ENCODE peak calls at places on chromosomes 7 and 10, in six cellular contexts. J is tibial nerve, N is A549, C is stomach, G is transverse colon, D is suprapubic skin. W is an unnamed sample.

GRCh38 chr7:137656227-137656849 is 190.4 kb downstream of the DGKI start:
- DNase-seq in J (peak; percentile 85), N (peak; percentile 69), C (peak; percentile 81), G (peak; percentile 79), D (peak; percentile 81), W (peak; percentile 89)

GRCh38 chr10:114772496-114773196 is 48.9 kb upstream of the FHIP2A start:
- DNase-seq in J (no peak), N (no peak), C (no peak), G (no peak), D (no peak), W (no peak)

GRCh38 chr10:44326474-44327030 is 58.3 kb downstream of the CXCL12 start:
- DNase-seq in J (no peak), N (no peak), C (no peak), G (no peak), D (no peak), W (no peak)

GRCh38 chr7:79403451-79403850 is 50.0 kb downstream of the MAGI2 start:
- DNase-seq in J (no peak), N (no peak), C (no peak), G (no peak), D (no peak), W (no peak)

GRCh38 chr7:74612015-74612829 is 45.3 kb upstream of the GTF2I start:
- DNase-seq in J (no peak), N (peak; percentile 55), C (no peak), G (no peak), D (no peak), W (peak; percentile 66)

GRCh38 chr7:30760514-30761213 is 8.7 kb downstream of the INMT start:
- DNase-seq in J (no peak), N (no peak), C (no peak), G (no peak), D (no peak), W (peak; percentile 67)

GRCh38 chr10:70191906-70192305 is 21.6 kb upstream of the SAR1A start:
- DNase-seq in J (no peak), N (no peak), C (no peak), G (no peak), D (no peak), W (no peak)

GRCh38 chr7:114715907-114716306 is 206.0 kb upstream of the MDFIC start:
- DNase-seq in J (no peak), N (no peak), C (no peak), G (no peak), D (no peak), W (no peak)

GRCh38 chr7:20826243-20826642 is 39.6 kb upstream of the SP8 start:
- DNase-seq in J (no peak), N (no peak), C (no peak), G (no peak), D (no peak), W (no peak)

GRCh38 chr7:78702770-78703169 is 750.7 kb downstream of the MAGI2 start:
- DNase-seq in J (no peak), N (no peak), C (no peak), G (no peak), D (no peak), W (no peak)

GRCh38 chr10:101007915-101008822 is 8.6 kb downstream of the LZTS2 start:
- DNase-seq in J (no peak), N (no peak), C (no peak), G (no peak), D (no peak), W (no peak)

GRCh38 chr7:128403676-128404075 is 6.1 kb downstream of the IMPDH1 start:
- DNase-seq in J (no peak), N (no peak), C (no peak), G (no peak), D (no peak), W (no peak)

GRCh38 chr10:87059401-87059800 is 35.2 kb downstream of the GLUD1 start:
- DNase-seq in J (no peak), N (no peak), C (no peak), G (no peak), D (no peak), W (no peak)

GRCh38 chr7:128985660-128986059 is 47.9 kb downstream of the IRF5 start:
- DNase-seq in J (no peak), N (no peak), C (no peak), G (no peak), D (no peak), W (no peak)

GRCh38 chr7:103995554-103995953 is 6.1 kb upstream of the RELN start:
- DNase-seq in J (no peak), N (no peak), C (no peak), G (no peak), D (no peak), W (no peak)

GRCh38 chr7:635227-635626 is 91.3 kb upstream of the DNAAF5 start:
- DNase-seq in J (no peak), N (no peak), C (no peak), G (no peak), D (no peak), W (no peak)

GRCh38 chr10:110498087-110498981 is 627 bp downstream of the DUSP5 start:
- DNase-seq in J (no peak), N (peak; percentile 56), C (peak; percentile 51), G (peak; percentile 52), D (peak; percentile 78), W (peak; percentile 79)

GRCh38 chr7:104900525-104900924 is 113.5 kb upstream of the KMT2E start:
- DNase-seq in J (no peak), N (no peak), C (no peak), G (no peak), D (no peak), W (no peak)

GRCh38 chr7:27143022-27143949 is at the start of gene HOXA5:
- DNase-seq in J (no peak), N (peak; percentile 96), C (peak; percentile 45), G (peak; percentile 84), D (peak; percentile 71), W (peak; percentile 90)

GRCh38 chr10:124723826-124724225 is 20.4 kb downstream of the FAM53B start:
- DNase-seq in J (no peak), N (no peak), C (no peak), G (no peak), D (no peak), W (peak; percentile 28)

GRCh38 chr10:124725171-124725631 is 19.0 kb downstream of the FAM53B start:
- DNase-seq in J (no peak), N (no peak), C (no peak), G (no peak), D (peak; percentile 40), W (peak; percentile 61)

GRCh38 chr10:124724279-124725027 is 19.7 kb downstream of the FAM53B start:
- DNase-seq in J (no peak), N (no peak), C (peak; percentile 62), G (peak; percentile 69), D (peak; percentile 66), W (peak; percentile 79)

GRCh38 chr10:124721295-124722052 is 22.7 kb downstream of the FAM53B start:
- DNase-seq in J (no peak), N (no peak), C (no peak), G (peak; percentile 55), D (peak; percentile 73), W (peak; percentile 90)

DNA sequence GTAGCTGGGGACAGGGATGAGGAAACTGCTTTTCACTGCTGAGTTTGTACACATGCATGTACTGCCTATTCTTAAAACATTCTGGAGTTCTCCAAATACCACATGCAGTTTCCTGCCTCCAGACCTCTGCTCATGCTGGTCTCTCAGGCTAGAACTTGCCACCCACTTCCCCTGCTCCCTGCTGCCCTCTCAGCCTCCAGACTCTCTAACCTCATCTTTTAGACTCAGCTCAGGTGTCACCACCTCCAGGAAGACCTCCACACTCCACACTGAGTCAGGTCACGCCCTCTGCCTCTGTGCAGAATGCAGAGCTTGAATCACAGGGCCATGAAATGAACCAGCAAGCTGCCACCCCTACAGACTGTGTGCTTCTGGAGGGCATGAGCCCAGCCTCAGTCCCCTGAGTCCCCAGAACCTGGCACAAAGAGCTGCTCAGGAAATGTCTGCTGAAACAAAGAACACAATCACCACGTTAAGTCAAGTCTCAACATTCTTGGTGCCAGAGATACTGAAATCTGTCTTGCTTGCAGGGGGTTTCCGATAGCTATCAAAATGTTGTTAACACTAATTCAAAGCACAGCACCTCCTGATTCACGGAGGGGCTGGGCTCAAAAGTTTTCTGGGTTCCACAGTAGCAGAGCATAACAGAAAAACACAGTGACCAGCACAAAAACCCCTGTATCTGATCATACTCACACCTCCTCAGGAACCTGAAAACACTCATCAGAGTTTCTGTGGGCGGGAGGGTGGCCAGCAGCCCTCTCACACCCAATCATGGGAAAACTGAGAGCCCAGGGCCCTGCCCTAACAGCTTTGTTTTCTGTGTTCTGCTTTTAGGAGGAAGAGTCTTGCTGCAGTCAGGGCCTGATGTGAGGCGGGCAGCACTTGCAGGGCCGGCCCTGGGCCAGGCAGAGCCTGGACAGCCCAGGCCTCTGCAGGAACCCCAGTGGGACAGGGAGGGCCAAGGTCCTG is 21.1 kb downstream of the FAM53B start:
- DNase-seq in J (no peak), N (no peak), C (no peak), G (peak; percentile 66), D (peak; percentile 70), W (peak; percentile 64)
- TF ChIP-seq EP300 in J (peak; percentile 65), N (no peak), C (no peak), G (no peak), D (no peak), W (no peak)

DNA sequence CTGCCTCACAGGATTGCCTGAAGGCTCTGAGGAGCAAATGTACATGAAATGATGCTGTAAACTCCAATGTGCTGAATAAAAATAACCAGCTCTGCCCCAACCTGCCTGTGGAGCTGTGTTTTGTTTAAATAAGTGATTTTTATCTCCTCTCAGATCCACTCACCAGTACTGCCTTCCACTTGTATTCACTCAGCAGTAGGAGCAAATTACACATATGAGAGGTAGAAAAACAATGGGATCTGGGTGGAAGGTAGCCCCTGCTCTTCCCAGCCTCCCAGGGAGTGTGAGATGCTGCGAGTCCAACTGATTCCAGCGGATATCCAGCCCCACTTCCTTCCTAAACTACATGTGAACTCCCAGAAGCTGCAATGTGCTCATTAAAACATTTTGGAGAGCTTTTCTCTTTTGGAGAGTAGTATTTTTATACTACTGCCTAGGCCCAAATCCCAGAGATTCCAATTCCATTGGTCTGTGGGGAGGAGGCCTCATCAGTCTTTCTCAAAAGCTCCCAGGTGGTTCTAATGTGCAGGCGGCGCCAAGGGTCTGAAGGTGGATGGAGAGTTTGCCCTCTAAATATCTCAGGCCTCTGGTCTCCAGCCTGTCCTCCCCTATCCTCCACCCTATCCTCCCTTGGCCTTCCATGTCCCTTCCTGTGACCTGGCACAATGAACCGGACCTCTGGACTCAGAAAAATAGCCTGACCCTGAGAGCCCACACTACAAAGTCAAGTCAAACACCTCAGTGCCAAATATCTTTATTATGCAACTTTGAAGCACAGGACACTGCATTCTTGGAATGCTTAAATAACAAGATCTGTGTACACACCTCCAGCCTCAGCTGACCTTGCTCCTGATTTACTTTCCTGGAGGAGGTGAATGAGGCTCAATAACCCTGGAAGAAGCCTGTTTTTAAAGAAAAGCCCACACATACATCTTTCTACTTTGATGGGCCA is 46.2 kb downstream of the CPVL start:
- DNase-seq in J (no peak), N (no peak), C (no peak), G (no peak), D (no peak), W (no peak)
- TF ChIP-seq EP300 in J (peak; percentile 19), N (no peak), C (no peak), G (no peak), D (no peak), W (no peak)

GRCh38 chr7:112566392-112567324 is 85.9 kb downstream of the LSMEM1 start:
- DNase-seq in J (no peak), N (no peak), C (no peak), G (peak; percentile 24), D (no peak), W (no peak)
- TF ChIP-seq EP300 in J (no peak), N (no peak), C (no peak), G (no peak), D (no peak), W (no peak)

DNA sequence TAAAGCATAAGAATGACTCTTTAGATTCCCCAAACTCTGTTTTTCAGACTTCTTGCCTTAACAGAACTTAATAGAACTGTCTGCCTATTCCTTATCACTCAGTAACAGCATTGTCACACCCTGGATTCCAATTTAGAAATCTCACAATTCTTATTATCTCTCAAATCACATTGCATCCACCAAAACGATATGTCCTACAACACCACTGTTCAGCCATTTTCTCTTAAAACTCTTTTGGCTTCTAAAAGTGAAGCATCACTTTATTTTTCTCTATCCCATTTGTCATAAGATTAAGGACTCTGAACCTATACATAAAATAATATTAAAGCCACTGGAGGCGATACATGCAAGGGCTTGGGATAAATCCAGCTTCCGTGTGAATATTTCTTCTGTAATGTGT is 1.2 kb upstream of the CPED1 start:
- DNase-seq in J (no peak), N (no peak), C (no peak), G (no peak), D (no peak), W (no peak)
- TF ChIP-seq EP300 in J (no peak), N (no peak), C (no peak), G (no peak), D (no peak), W (no peak)

W was measured in sigmoid colon.